ENCODE peak calls at places on chromosomes 7 and 10, in seven cellular contexts. L is activated naive CD8-positive, alpha-beta T cell treated with anti-CD3 and anti-CD28 coated beads, Interleukin-2, amount 50 U/mL, for 24 hours; Y is neural progenitor cell; O is NCI-H1930; H is cardiac fibroblast; Q is retina; W is activated CD4-positive, alpha-beta T cell treated with anti-CD3 and anti-CD28 coated beads, Interleukin-2, amount 10 ng/mL, durations not matched to agents 7 days and 5 days. M is an unnamed sample.

GRCh38 chr7:111324228-111324627 is 233.3 kb downstream of the LRRN3 start:
- DNase-seq in L (no peak), Y (no peak), O (no peak), H (no peak), Q (no peak), W (no peak), M (no peak)

GRCh38 chr7:101882595-101883564 is 65.5 kb downstream of the CUX1 start:
- DNase-seq in L (no peak), Y (peak), O (peak), H (peak), Q (no peak), W (no peak), M (peak)

GRCh38 chr10:99964791-99965190 is 45.0 kb downstream of the DNMBP start:
- DNase-seq in L (no peak), Y (no peak), O (no peak), H (peak), Q (no peak), W (no peak), M (no peak)

GRCh38 chr7:105666324-105666723 is 85.0 kb upstream of the EFCAB10 start:
- DNase-seq in L (no peak), Y (no peak), O (no peak), H (no peak), Q (no peak), W (no peak), M (no peak)

GRCh38 chr10:130220251-130221185 is 84.3 kb downstream of the GLRX3 start:
- DNase-seq in L (no peak), Y (no peak), O (no peak), H (no peak), Q (no peak), W (no peak), M (no peak)

GRCh38 chr7:146655928-146656797 is 539.6 kb downstream of the CNTNAP2 start:
- DNase-seq in L (no peak), Y (no peak), O (peak), H (no peak), Q (no peak), W (peak), M (no peak)

GRCh38 chr7:137977173-137977572 is 24.7 kb downstream of the CREB3L2 start:
- DNase-seq in L (no peak), Y (no peak), O (no peak), H (peak), Q (no peak), W (no peak), M (no peak)

GRCh38 chr10:62047240-62047897 is 145.9 kb downstream of the ARID5B start:
- DNase-seq in L (no peak), Y (no peak), O (no peak), H (peak), Q (no peak), W (no peak), M (no peak)

GRCh38 chr10:73032536-73032935 is 64.1 kb downstream of the P4HA1 start:
- DNase-seq in L (no peak), Y (peak), O (no peak), H (no peak), Q (peak), W (no peak), M (no peak)

GRCh38 chr7:131848033-131848432 is 291.6 kb upstream of the PODXL start:
- DNase-seq in L (no peak), Y (no peak), O (no peak), H (no peak), Q (no peak), W (no peak), M (no peak)

GRCh38 chr7:36910401-36910800 is 186.1 kb upstream of the AOAH start:
- DNase-seq in L (no peak), Y (no peak), O (no peak), H (no peak), Q (no peak), W (no peak), M (no peak)

GRCh38 chr10:94104316-94105060 is 110.8 kb downstream of the PLCE1 start:
- DNase-seq in L (no peak), Y (no peak), O (no peak), H (peak), Q (no peak), W (no peak), M (no peak)

GRCh38 chr7:39605087-39605486 is 18.3 kb upstream of the RALA start:
- DNase-seq in L (no peak), Y (no peak), O (no peak), H (peak), Q (no peak), W (no peak), M (no peak)

M was measured in nephron progenitor cell.